ENCODE peak calls at places on chromosomes 1 and 21, in four cellular contexts. K is Peyer's patch, J is omental fat pad, F is PC-3. Z is an unnamed sample.
A peak's percentile ranks its signal among the peaks of the same experiment; 100 is the strongest.

GRCh38 chr21:29499734-29500343 is 201.1 kb downstream of the BACH1 start:
- DNase-seq in K (no peak), J (no peak), F (peak; percentile 67), Z (no peak)

GRCh38 chr1:235737751-235738150 is 88.2 kb upstream of the GNG4 start:
- DNase-seq in K (no peak), J (no peak), F (no peak), Z (no peak)

GRCh38 chr1:201329286-201329685 is 46.0 kb downstream of the PKP1 start:
- DNase-seq in K (peak; percentile 32), J (no peak), F (no peak), Z (no peak)

GRCh38 chr1:118298397-118298796 is 113.4 kb upstream of the SPAG17 start:
- DNase-seq in K (no peak), J (no peak), F (no peak), Z (no peak)

GRCh38 chr1:10724511-10724910 is 71.9 kb downstream of the CASZ1 start:
- DNase-seq in K (no peak), J (no peak), F (no peak), Z (no peak)

GRCh38 chr1:89259283-89259971 is 13.2 kb downstream of the GBP5 start:
- DNase-seq in K (no peak), J (no peak), F (no peak), Z (no peak)

GRCh38 chr1:150973826-150974579 is 632 bp downstream of the CERS2 start:
- DNase-seq in K (peak; percentile 69), J (no peak), F (peak; percentile 54), Z (no peak)

GRCh38 chr1:91282695-91283420 is 121.8 kb downstream of the HFM1 start:
- DNase-seq in K (no peak), J (peak; percentile 22), F (peak; percentile 82), Z (no peak)

GRCh38 chr1:59596432-59596831 is 218.3 kb upstream of the HOOK1 start:
- DNase-seq in K (no peak), J (no peak), F (peak; percentile 85), Z (no peak)

DNA sequence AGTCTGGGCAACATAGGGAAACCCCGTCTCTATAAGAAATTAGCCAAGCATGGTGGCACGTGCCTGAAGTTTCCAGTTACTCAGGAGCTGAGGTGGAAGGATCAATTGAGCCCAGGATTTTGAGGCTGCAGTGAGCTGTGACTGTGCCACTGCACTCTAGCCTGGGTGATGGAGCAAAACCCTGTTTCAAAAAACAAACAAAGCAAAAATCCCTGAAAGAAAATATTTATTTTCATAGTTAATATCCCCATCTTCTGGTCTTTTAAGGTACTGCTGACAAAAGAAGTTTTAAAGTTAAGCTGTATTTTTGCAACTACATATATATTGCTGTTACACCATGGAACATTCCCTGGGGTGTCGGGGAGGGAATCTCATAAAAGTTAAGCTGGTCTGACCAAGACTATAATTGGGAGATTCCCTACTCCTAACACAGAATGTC is 26.0 kb downstream of the VAMP4 start:
- DNase-seq in K (no peak), J (no peak), F (peak; percentile 82), Z (no peak)
- TF ChIP-seq CTCF in K (no peak), J (no peak), F (peak; percentile 94), Z (peak; percentile 70)

DNA sequence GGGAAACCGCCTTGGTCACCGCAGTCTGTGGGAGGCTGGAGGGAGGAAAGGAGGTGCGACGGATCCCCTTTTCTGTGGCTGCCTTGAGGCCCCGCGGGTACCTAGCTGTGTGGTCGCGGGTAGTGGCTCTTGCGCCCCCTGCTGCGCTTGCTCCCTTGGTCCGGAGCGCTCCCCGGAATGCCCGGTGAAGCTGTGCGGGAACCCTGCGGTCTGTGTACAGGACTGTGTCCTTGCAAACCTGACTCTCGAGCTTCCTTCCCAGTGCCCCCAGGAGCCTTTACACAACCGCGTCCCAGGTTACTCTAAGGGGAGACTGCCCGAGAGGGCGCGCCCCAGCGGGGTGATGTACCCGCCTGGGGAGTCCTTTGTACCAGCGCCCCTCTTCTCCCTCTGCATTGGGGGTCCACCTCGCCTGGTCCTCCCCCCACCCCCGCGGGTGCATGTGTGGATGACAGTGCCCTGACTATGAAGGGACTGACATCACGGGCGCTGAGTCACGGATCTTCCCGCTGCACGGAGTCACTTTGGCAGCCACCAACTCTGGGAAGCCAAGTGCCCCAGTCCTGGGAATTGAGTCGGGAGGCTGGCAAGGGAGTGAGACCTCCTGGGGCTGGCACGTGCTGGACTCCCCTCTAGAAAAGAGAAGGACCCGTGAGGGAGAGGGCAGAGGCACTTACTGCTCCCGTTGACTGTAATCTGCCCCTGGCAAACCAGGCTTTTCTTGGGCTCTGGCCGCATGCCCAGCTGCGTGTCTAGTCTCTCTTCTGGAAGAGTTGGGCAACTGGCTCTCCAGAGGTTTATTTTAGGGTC is 824 bp downstream of the IL6R start:
- DNase-seq in K (peak; percentile 83), J (peak; percentile 92), F (peak; percentile 86), Z (no peak)
- TF ChIP-seq CTCF in K (no peak), J (no peak), F (peak; percentile 52), Z (peak; percentile 52)

DNA sequence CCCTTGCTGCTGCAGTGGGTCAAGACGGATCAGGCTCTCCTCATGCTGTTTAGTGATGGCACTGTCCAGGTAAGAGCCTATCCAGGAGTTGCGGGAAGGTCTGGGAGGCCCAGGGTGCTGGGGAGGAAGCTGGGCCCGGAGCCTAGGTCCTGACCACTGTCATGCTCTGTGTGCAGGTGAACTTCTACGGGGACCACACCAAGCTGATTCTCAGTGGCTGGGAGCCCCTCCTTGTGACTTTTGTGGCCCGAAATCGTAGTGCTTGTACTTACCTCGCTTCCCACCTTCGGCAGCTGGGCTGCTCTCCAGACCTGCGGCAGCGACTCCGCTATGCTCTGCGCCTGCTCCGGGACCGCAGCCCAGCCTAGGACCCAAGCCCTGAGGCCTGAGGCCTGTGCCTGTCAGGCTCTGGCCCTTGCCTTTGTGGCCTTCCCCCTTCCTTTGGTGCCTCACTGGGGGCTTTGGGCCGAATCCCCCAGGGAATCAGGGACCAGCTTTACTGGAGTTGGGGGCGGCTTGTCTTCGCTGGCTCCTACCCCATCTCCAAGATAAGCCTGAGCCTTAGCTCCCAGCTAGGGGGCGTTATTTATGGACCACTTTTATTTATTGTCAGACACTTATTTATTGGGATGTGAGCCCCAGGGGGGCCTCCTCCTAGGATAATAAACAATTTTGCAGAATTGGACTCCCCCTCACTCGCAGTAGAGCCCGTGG is 1.7 kb downstream of the DYNLT4 start:
- DNase-seq in K (peak; percentile 45), J (no peak), F (no peak), Z (no peak)
- TF ChIP-seq CTCF in K (no peak), J (no peak), F (peak; percentile 22), Z (no peak)

GRCh38 chr1:85582687-85583354 is 2.3 kb downstream of the CCN1 start:
- DNase-seq in K (no peak), J (no peak), F (peak; percentile 59), Z (no peak)
- TF ChIP-seq CTCF in K (no peak), J (no peak), F (peak; percentile 30), Z (no peak)

GRCh38 chr1:189616893-189617292 is 860.8 kb downstream of the BRINP3 start:
- DNase-seq in K (no peak), J (no peak), F (peak; percentile 77), Z (no peak)
- TF ChIP-seq CTCF in K (no peak), J (no peak), F (no peak), Z (no peak)

DNA sequence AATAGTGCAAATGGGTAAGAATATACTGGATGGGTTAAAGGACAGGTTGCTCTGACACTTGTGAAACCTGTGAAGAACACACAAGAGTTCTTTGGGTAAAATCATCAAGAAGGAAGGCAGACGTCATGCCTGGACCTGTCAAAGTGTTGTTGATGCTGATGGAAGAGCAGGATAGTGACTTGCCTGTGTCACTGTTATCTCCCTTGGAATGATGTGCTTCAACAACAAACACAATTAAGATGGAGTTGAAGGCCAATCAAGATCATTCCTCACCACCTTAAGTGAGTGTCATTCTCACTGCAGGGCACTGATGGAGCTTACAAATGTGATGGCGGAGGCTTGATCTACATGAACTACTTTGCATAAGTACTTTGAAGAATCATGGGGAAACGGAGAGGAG is 73.2 kb downstream of the LRRN2 start:
- DNase-seq in K (no peak), J (no peak), F (no peak), Z (no peak)
- TF ChIP-seq CTCF in K (no peak), J (no peak), F (no peak), Z (no peak)

Z was measured in type B pancreatic cell.